ENCODE peak calls at places on chromosome 3, in six cellular contexts. O is ovary, W is GM12878, M is retinal pigment epithelial cell, J is tibial nerve, U is uterus. X is an unnamed sample.

GRCh38 chr3:64548200-64548889 is 139.5 kb downstream of the ADAMTS9 start:
- DNase-seq in O (peak), W (no peak), M (no peak), J (peak), U (peak), X (no peak)

GRCh38 chr3:78613366-78614008 is 1154.3 kb downstream of the ROBO1 start:
- DNase-seq in O (no peak), W (no peak), M (no peak), J (no peak), U (no peak), X (no peak)

GRCh38 chr3:172622916-172623700 is 87.8 kb downstream of the NCEH1 start:
- DNase-seq in O (no peak), W (no peak), M (peak), J (no peak), U (peak), X (peak)

GRCh38 chr3:58170376-58170775 is 40.4 kb downstream of the DNASE1L3 start:
- DNase-seq in O (no peak), W (no peak), M (no peak), J (no peak), U (no peak), X (no peak)

GRCh38 chr3:39639344-39640236 is 169.8 kb upstream of the MYRIP start:
- DNase-seq in O (no peak), W (no peak), M (peak), J (no peak), U (no peak), X (peak)

GRCh38 chr3:22263042-22263441 is 512.0 kb upstream of the ZNF385D start:
- DNase-seq in O (no peak), W (no peak), M (peak), J (no peak), U (no peak), X (no peak)

GRCh38 chr3:116019254-116019763 is 396.0 kb downstream of the GAP43 start:
- DNase-seq in O (no peak), W (no peak), M (no peak), J (no peak), U (no peak), X (no peak)

GRCh38 chr3:73727117-73727802 is 102.5 kb upstream of the PDZRN3 start:
- DNase-seq in O (no peak), W (no peak), M (peak), J (no peak), U (peak), X (no peak)

GRCh38 chr3:27960133-27960532 is 238.0 kb upstream of the EOMES start:
- DNase-seq in O (no peak), W (no peak), M (peak), J (no peak), U (no peak), X (no peak)

GRCh38 chr3:2770451-2770850 is 339.7 kb downstream of the IL5RA start:
- DNase-seq in O (no peak), W (no peak), M (peak), J (no peak), U (no peak), X (no peak)

GRCh38 chr3:194253270-194253669 is 97.9 kb downstream of the CPN2 start:
- DNase-seq in O (no peak), W (no peak), M (no peak), J (no peak), U (no peak), X (no peak)

GRCh38 chr3:79368403-79368802 is 399.4 kb downstream of the ROBO1 start:
- DNase-seq in O (no peak), W (no peak), M (no peak), J (no peak), U (no peak), X (no peak)

GRCh38 chr3:135706758-135707375 is 258.7 kb upstream of the PPP2R3A start:
- DNase-seq in O (no peak), W (no peak), M (no peak), J (no peak), U (no peak), X (no peak)

GRCh38 chr3:159260049-159260662 is 458.3 kb downstream of the MFSD1 start:
- DNase-seq in O (no peak), W (no peak), M (no peak), J (no peak), U (peak), X (peak)

GRCh38 chr3:142999881-143000280 is 1.5 kb upstream of the U2SURP start:
- DNase-seq in O (no peak), W (no peak), M (no peak), J (no peak), U (no peak), X (no peak)

GRCh38 chr3:177281292-177281942 is 84.1 kb upstream of the TBL1XR1 start:
- DNase-seq in O (no peak), W (no peak), M (no peak), J (no peak), U (no peak), X (peak)

GRCh38 chr3:65569845-65570405 is 468.8 kb downstream of the MAGI1 start:
- DNase-seq in O (no peak), W (no peak), M (no peak), J (no peak), U (no peak), X (no peak)
- TF ChIP-seq CTCF in O (no peak), W (no peak), M (peak), J (no peak), U (no peak), X (no peak)

GRCh38 chr3:52910823-52911222 is 13.5 kb upstream of the STIMATE start:
- DNase-seq in O (no peak), W (no peak), M (no peak), J (no peak), U (no peak), X (no peak)

GRCh38 chr3:52904000-52904399 is 6.7 kb upstream of the STIMATE start:
- DNase-seq in O (no peak), W (no peak), M (no peak), J (no peak), U (no peak), X (no peak)

GRCh38 chr3:52904552-52904951 is 7.2 kb upstream of the STIMATE start:
- DNase-seq in O (no peak), W (no peak), M (no peak), J (no peak), U (no peak), X (no peak)

GRCh38 chr3:52912885-52913731 is 15.8 kb upstream of the STIMATE start:
- DNase-seq in O (no peak), W (no peak), M (no peak), J (no peak), U (no peak), X (no peak)

DNA sequence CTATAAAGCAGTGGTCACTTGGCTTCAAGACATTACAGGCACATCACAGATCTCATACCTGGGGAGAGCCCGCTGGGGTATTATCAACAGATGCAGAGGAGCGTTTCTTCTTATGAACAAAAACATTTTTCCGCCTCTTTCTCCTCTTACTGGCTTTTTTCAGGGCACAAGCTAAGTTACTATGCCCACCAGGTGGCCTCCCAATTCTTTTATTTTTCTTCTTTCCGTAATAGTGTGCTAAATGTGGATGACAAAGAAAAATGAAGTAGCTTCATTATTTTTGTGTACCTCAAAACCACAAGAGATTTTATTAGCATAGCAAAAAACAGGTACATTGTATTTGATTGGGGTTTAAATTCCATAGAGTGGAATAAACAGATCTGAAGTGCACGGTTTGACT is 10.1 kb upstream of the STIMATE start:
- DNase-seq in O (no peak), W (no peak), M (no peak), J (no peak), U (no peak), X (no peak)
- TF ChIP-seq CTCF in O (no peak), W (no peak), M (peak), J (no peak), U (no peak), X (no peak)

GRCh38 chr3:133937756-133938601 is 42.3 kb upstream of the RAB6B start:
- DNase-seq in O (peak), W (no peak), M (no peak), J (no peak), U (no peak), X (no peak)
- TF ChIP-seq CTCF in O (no peak), W (no peak), M (no peak), J (no peak), U (no peak), X (no peak)

DNA sequence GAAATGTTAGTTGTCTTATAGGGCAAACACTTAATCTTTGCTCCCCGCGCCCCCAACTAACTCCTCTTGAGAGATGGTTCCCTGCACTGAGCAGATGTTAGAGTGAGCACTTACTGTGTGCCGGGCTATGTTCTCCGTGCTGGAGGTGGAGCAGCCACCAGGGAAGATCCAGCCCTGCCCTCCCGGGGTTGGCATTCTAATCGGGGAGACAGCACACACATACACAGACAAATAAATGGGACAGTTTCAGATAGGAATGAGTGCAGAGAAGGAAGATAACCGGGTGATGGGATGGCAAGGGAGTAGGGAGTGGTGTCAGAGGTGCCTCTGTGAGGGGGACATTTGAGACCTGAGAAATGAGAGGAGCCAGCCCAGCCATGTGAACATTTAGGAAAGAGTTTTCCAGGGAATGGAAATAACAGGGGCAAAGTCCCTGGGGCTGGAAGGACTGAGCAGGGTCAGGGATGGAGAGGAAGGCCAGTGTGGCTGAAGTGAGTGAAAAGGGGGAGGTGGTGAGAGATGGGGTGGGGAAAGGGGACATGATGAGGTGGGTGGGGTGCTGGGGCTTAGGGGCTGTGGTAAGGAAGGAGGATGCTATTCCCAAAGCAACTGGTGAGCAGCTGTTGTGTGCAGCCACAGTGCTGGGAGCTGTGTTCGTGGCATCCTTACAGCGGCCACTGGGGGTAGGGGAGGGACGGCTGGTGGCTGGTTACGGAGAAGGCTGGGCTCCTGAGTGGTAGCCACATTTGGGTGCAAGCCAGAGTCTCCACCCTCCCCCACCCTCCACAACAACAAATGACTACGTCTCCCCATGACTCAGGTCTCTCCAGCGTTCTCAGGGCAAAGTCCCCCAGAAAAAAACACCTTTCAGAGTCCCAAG is 15.4 kb upstream of the FGD5 start:
- DNase-seq in O (peak), W (no peak), M (no peak), J (no peak), U (peak), X (peak)
- TF ChIP-seq CTCF in O (no peak), W (no peak), M (no peak), J (no peak), U (no peak), X (no peak)

GRCh38 chr3:32155117-32155516 is 48.7 kb downstream of the GPD1L start:
- DNase-seq in O (no peak), W (no peak), M (no peak), J (no peak), U (no peak), X (no peak)
- TF ChIP-seq CTCF in O (no peak), W (no peak), M (no peak), J (no peak), U (no peak), X (no peak)

DNA sequence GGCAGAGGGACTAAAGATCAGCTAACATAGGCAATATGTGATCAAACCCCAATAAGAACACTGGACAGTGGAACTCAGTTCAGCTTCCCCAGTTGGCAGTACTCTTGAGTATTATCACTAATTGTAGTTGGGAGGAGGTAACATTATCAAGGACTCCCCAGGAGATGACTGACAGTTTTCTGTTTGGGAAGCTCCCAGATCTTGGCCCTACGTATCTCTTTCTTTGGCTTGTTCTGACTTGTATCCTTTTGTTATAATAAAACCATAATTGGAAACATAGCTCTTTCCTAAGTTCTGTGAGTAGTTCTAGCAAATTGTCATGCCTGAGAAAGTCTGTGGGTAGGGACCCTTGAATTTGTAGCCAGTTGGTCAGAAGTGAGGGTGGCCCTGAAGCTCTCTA is 316.4 kb downstream of the ZNF621 start:
- DNase-seq in O (no peak), W (no peak), M (no peak), J (no peak), U (no peak), X (no peak)
- TF ChIP-seq CTCF in O (no peak), W (no peak), M (no peak), J (no peak), U (no peak), X (no peak)

GRCh38 chr3:72418856-72419255 is 429.4 kb downstream of the SHQ1 start:
- DNase-seq in O (no peak), W (no peak), M (no peak), J (no peak), U (no peak), X (no peak)
- TF ChIP-seq CTCF in O (no peak), W (no peak), M (no peak), J (no peak), U (no peak), X (no peak)

GRCh38 chr3:127822166-127822835 is at the start of gene MGLL:
- DNase-seq in O (peak), W (no peak), M (no peak), J (no peak), U (peak), X (peak)

GRCh38 chr3:127823590-127823857 is 1.2 kb upstream of the MGLL start:
- DNase-seq in O (no peak), W (no peak), M (no peak), J (no peak), U (no peak), X (no peak)

GRCh38 chr3:127824151-127824825 is 2.0 kb upstream of the MGLL start:
- DNase-seq in O (no peak), W (no peak), M (no peak), J (no peak), U (no peak), X (no peak)

GRCh38 chr3:127820871-127821853 is 1.2 kb downstream of the MGLL start:
- DNase-seq in O (no peak), W (no peak), M (no peak), J (no peak), U (no peak), X (peak)

DNA sequence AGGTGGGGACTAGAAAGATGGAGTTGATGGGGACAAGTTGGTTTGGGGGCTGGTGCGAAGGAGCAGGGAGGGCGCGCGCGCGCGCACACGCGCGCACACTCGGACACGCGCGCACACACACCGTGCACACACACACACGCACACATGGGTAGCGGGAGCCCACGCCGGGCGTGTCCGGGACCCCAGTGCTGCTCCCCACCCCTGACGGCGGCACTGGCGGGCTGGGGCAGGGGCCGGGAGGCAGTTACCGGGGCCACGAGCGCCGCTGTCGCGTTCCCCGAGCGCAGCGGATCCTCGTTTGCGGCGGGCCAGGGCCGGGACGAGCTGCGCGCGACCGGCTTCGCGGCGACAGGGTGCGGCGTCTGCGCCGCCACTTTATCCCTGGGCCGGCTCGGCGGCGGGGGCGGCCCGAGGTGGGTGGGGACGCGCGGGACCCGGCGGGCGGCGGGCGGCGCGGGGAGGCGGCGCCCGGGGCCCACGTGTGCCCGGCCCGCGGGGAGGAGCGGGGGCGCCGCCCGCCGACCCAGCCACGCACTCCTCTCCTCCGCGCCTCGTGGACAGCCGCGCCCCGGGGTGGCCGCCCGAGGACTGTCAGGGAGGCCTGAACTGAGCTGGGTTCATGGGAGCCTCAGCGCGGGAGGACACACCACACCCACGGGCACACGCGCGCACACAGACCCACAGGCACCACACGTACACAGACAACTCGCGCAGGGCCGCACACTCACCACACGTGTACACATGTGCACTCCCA is 698 bp upstream of the MGLL start:
- DNase-seq in O (peak), W (no peak), M (no peak), J (peak), U (no peak), X (no peak)
- TF ChIP-seq CTCF in O (no peak), W (peak), M (no peak), J (no peak), U (peak), X (no peak)

GRCh38 chr3:162799910-162800309 is 1303.3 kb downstream of the OTOL1 start:
- DNase-seq in O (no peak), W (no peak), M (no peak), J (no peak), U (no peak), X (no peak)
- TF ChIP-seq CTCF in O (no peak), W (no peak), M (peak), J (no peak), U (no peak), X (no peak)

X was measured in activated CD8-positive, alpha-beta T cell treated with anti-CD3 and anti-CD28 coated beads for 36 hours.